ENCODE peak calls at places on chromosome 4, in eight cellular contexts. A is ELR, U is nucleus accumbens, G is iPS-NIHi11, D is hypothalamus, H is globus pallidus, T is activated gamma-delta T cell treated with Interleukin-2 at 50 U/mL for 16 hours, K is suprapubic skin. J is an unnamed sample.
A peak's percentile ranks its signal among the peaks of the same experiment; 100 is the strongest.

GRCh38 chr4:114754616-114755015 is 156.0 kb downstream of the UGT8 start:
- DNase-seq in H (no peak), T (no peak), U (no peak), G (no peak), A (no peak), D (no peak), K (no peak), J (no peak)

GRCh38 chr4:179095585-179096228 is 1653.5 kb upstream of the AGA start:
- DNase-seq in A (peak; percentile 49), K (no peak), U (no peak), H (peak; percentile 7), G (peak; percentile 24), D (no peak), T (no peak), J (peak; percentile 4)

GRCh38 chr4:168574581-168575295 is 77.9 kb downstream of the PALLD start:
- DNase-seq in D (no peak), K (no peak), A (peak; percentile 76), H (no peak), T (no peak), U (no peak), G (no peak), J (no peak)

GRCh38 chr4:99209671-99210070 is 9.4 kb downstream of the ADH6 start:
- DNase-seq in K (no peak), U (no peak), G (no peak), H (no peak), D (no peak), T (no peak), A (no peak), J (no peak)

GRCh38 chr4:121457278-121457875 is 76.6 kb upstream of the QRFPR start:
- DNase-seq in H (no peak), K (no peak), U (no peak), G (no peak), A (no peak), D (no peak), T (no peak), J (no peak)

GRCh38 chr4:189377576-189377975 is 563.1 kb upstream of the FRG1 start:
- DNase-seq in A (no peak), D (no peak), G (no peak), U (no peak), H (peak; percentile 3), T (no peak), K (no peak), J (peak; percentile 81)

GRCh38 chr4:137861682-137862081 is 329.4 kb upstream of the PCDH18 start:
- DNase-seq in G (no peak), A (peak; percentile 45), D (no peak), K (no peak), H (no peak), T (no peak), U (no peak), J (no peak)

GRCh38 chr4:152983221-152983620 is 47.1 kb downstream of the FHDC1 start:
- DNase-seq in G (peak; percentile 81), H (no peak), U (no peak), K (no peak), A (peak; percentile 22), D (no peak), T (no peak), J (no peak)

GRCh38 chr4:183783933-183784622 is 121.0 kb upstream of the STOX2 start:
- DNase-seq in T (no peak), D (no peak), U (no peak), H (no peak), G (peak; percentile 41), K (no peak), A (peak; percentile 23), J (no peak)

GRCh38 chr4:184189966-184190365 is 27.7 kb downstream of the ENPP6 start:
- DNase-seq in A (no peak), T (no peak), K (peak; percentile 20), D (no peak), H (no peak), G (no peak), U (no peak), J (no peak)

GRCh38 chr4:185204238-185204910 is 574 bp upstream of the CFAP97 start:
- DNase-seq in U (peak; percentile 30), D (no peak), A (peak; percentile 43), T (no peak), K (no peak), G (no peak), H (no peak), J (no peak)

GRCh38 chr4:89071311-89071710 is 14.3 kb upstream of the FAM13A start:
- DNase-seq in T (no peak), K (no peak), G (no peak), H (no peak), U (no peak), D (no peak), A (no peak), J (no peak)

GRCh38 chr4:75063417-75063816 is 130.5 kb downstream of the PARM1 start:
- DNase-seq in U (no peak), G (no peak), D (no peak), T (no peak), K (no peak), A (no peak), H (no peak), J (no peak)